ENCODE peak calls at places on chromosome 21, in five cellular contexts. D is fibroblast of pulmonary artery, C is NCI-H2029, K is lung microvascular endothelial cell, G is Calu3. W is an unnamed sample.

GRCh38 chr21:16124397-16125130 is 394.8 kb downstream of the USP25 start:
- DNase-seq in C (no peak), D (peak), G (no peak), K (peak), W (no peak)

GRCh38 chr21:31471865-31472264 is 127.8 kb upstream of the TIAM1 start:
- DNase-seq in D (no peak), C (no peak), K (no peak), G (no peak), W (no peak)

GRCh38 chr21:33011462-33011861 is 14.3 kb upstream of the OLIG2 start:
- DNase-seq in C (peak), D (peak), K (no peak), G (peak), W (no peak)

GRCh38 chr21:42118901-42119300 is 47.8 kb downstream of the UMODL1 start:
- DNase-seq in C (no peak), K (peak), D (no peak), G (no peak), W (no peak)

GRCh38 chr21:42309753-42310213 is 5.4 kb downstream of the TFF3 start:
- DNase-seq in G (peak), K (peak), C (peak), D (peak), W (peak)

GRCh38 chr21:45427331-45428271 is 22.6 kb downstream of the COL18A1 start:
- DNase-seq in K (peak), C (no peak), D (peak), G (peak), W (no peak)

GRCh38 chr21:34743831-34744230 is 75.0 kb downstream of the CLIC6 start:
- DNase-seq in G (peak), K (no peak), C (no peak), D (peak), W (no peak)

GRCh38 chr21:45336535-45336810 is 48.8 kb upstream of the POFUT2 start:
- DNase-seq in G (no peak), K (no peak), C (no peak), D (no peak), W (no peak)

GRCh38 chr21:38383411-38384245 is 114.6 kb downstream of the ERG start:
- DNase-seq in C (no peak), D (no peak), G (no peak), K (peak), W (no peak)

GRCh38 chr21:45622416-45623097 is 21.0 kb upstream of the PCBP3 start:
- DNase-seq in K (no peak), G (no peak), C (no peak), D (no peak), W (peak)

GRCh38 chr21:43938751-43939442 is 73.2 kb upstream of the TRAPPC10 start:
- DNase-seq in K (peak), C (peak), G (peak), D (peak), W (peak)

GRCh38 chr21:44800103-44800502 is 1.5 kb downstream of the UBE2G2 start:
- DNase-seq in K (peak), D (peak), C (no peak), G (no peak), W (peak)

GRCh38 chr21:43345746-43346409 is 81.1 kb downstream of the SIK1 start:
- DNase-seq in G (no peak), D (peak), C (no peak), K (peak), W (no peak)

GRCh38 chr21:31198575-31198974 is 145.5 kb downstream of the TIAM1 start:
- DNase-seq in D (peak), G (peak), C (peak), K (peak), W (no peak)

GRCh38 chr21:40847956-40848355 is 998 bp upstream of the DSCAM start:
- DNase-seq in K (no peak), D (no peak), G (no peak), C (no peak), W (no peak)

GRCh38 chr21:45364464-45365185 is 40.3 kb upstream of the COL18A1 start:
- DNase-seq in D (peak), G (peak), C (no peak), K (peak), W (no peak)

GRCh38 chr21:14591882-14592281 is 45.8 kb upstream of the SAMSN1 start:
- DNase-seq in G (no peak), K (no peak), D (peak), C (no peak), W (no peak)

GRCh38 chr21:29696947-29697346 is 242.8 kb downstream of the GRIK1 start:
- DNase-seq in K (no peak), D (no peak), C (no peak), G (no peak), W (no peak)

GRCh38 chr21:44572959-44573583 is 458 bp upstream of the KRTAP10-4 start:
- DNase-seq in K (no peak), D (no peak), G (no peak), C (no peak), W (no peak)

GRCh38 chr21:25801217-25802015 is 66.6 kb downstream of the GABPA start:
- DNase-seq in C (peak), G (peak), K (peak), D (peak), W (peak)

GRCh38 chr21:17688912-17689874 is 76.5 kb upstream of the BTG3 start:
- DNase-seq in K (peak), D (peak), G (peak), C (no peak), W (peak)

GRCh38 chr21:36753556-36753955 is 54.6 kb downstream of the SIM2 start:
- DNase-seq in D (peak), C (no peak), K (no peak), G (no peak), W (no peak)

GRCh38 chr21:31133243-31133830 is 95.1 kb upstream of the KRTAP19-8 start:
- DNase-seq in K (no peak), C (no peak), G (no peak), D (no peak), W (no peak)

GRCh38 chr21:37087188-37087587 is 14.1 kb downstream of the TTC3 start:
- DNase-seq in K (peak), C (no peak), G (peak), D (peak), W (no peak)

GRCh38 chr21:14243461-14243860 is 27.5 kb downstream of the RBM11 start:
- DNase-seq in D (no peak), G (no peak), C (no peak), K (no peak), W (no peak)

GRCh38 chr21:43603641-43604504 is 55.4 kb downstream of the HSF2BP start:
- DNase-seq in G (no peak), D (peak), C (no peak), K (no peak), W (no peak)

GRCh38 chr21:46046471-46046870 is 51.4 kb upstream of the COL6A2 start:
- DNase-seq in D (no peak), C (no peak), K (no peak), G (no peak), W (no peak)

GRCh38 chr21:17462276-17462981 is 50.4 kb upstream of the CXADR start:
- DNase-seq in D (peak), C (no peak), G (peak), K (peak), W (peak)